ENCODE peak calls at places on chromosomes 5 and 9, in seven cellular contexts. M is cardiac muscle cell, I is A549, Y is GM23248, N is right atrium auricular region, W is heart right ventricle, R is AG04450. L is an unnamed sample.
A peak's percentile ranks its signal among the peaks of the same experiment; 100 is the strongest.

GRCh38 chr5:170746081-170746951 is 37.2 kb upstream of the GABRP start:
- DNase-seq in M (no peak), I (no peak), Y (no peak), N (peak; percentile 56), W (no peak), R (no peak), L (no peak)

GRCh38 chr9:93121316-93122241 is 12.5 kb downstream of the NINJ1 start:
- DNase-seq in M (no peak), I (no peak), Y (no peak), N (no peak), W (no peak), R (no peak), L (no peak)

GRCh38 chr5:90015584-90016018 is 394.0 kb downstream of the CETN3 start:
- DNase-seq in M (peak; percentile 70), I (no peak), Y (peak; percentile 45), N (no peak), W (no peak), R (no peak), L (no peak)

GRCh38 chr5:1298723-1299510 is 4.0 kb upstream of the TERT start:
- DNase-seq in M (no peak), I (no peak), Y (no peak), N (no peak), W (no peak), R (no peak), L (no peak)

GRCh38 chr9:89661391-89661949 is 56.7 kb downstream of the GADD45G start:
- DNase-seq in M (no peak), I (no peak), Y (no peak), N (no peak), W (no peak), R (no peak), L (no peak)

GRCh38 chr5:1034421-1034905 is 25.9 kb downstream of the NKD2 start:
- DNase-seq in M (no peak), I (no peak), Y (no peak), N (no peak), W (peak; percentile 7), R (no peak), L (no peak)

GRCh38 chr5:176533390-176533789 is 3.8 kb downstream of the RNF44 start:
- DNase-seq in M (no peak), I (no peak), Y (no peak), N (no peak), W (peak; percentile 46), R (no peak), L (no peak)

GRCh38 chr5:157562111-157562581 is 13.4 kb downstream of the ADAM19 start:
- DNase-seq in M (no peak), I (no peak), Y (peak; percentile 42), N (no peak), W (peak; percentile 73), R (no peak), L (no peak)

GRCh38 chr9:95286151-95286550 is 31.4 kb downstream of the FANCC start:
- DNase-seq in M (peak; percentile 34), I (no peak), Y (no peak), N (no peak), W (no peak), R (no peak), L (no peak)

GRCh38 chr9:16705121-16705604 is 165.3 kb downstream of the BNC2 start:
- DNase-seq in M (peak; percentile 97), I (peak; percentile 91), Y (peak; percentile 96), N (peak; percentile 98), W (peak; percentile 73), R (peak; percentile 83), L (no peak)

GRCh38 chr9:3977388-3977787 is 322.5 kb downstream of the GLIS3 start:
- DNase-seq in M (no peak), I (no peak), Y (no peak), N (no peak), W (no peak), R (no peak), L (no peak)

GRCh38 chr9:19619221-19619620 is 169.6 kb downstream of the SLC24A2 start:
- DNase-seq in M (no peak), I (no peak), Y (no peak), N (no peak), W (no peak), R (no peak), L (no peak)

GRCh38 chr5:3896098-3896497 is 300.5 kb downstream of the IRX1 start:
- DNase-seq in M (no peak), I (no peak), Y (no peak), N (no peak), W (no peak), R (no peak), L (no peak)

GRCh38 chr9:79325501-79325900 is 246.3 kb upstream of the TLE4 start:
- DNase-seq in M (no peak), I (no peak), Y (no peak), N (no peak), W (no peak), R (no peak), L (no peak)

GRCh38 chr9:131303702-131304101 is 14.2 kb downstream of the PLPP7 start:
- DNase-seq in M (no peak), I (no peak), Y (no peak), N (no peak), W (no peak), R (no peak), L (no peak)

GRCh38 chr5:160463775-160464465 is 42.3 kb downstream of the PTTG1 start:
- DNase-seq in M (peak; percentile 70), I (no peak), Y (peak; percentile 80), N (no peak), W (no peak), R (no peak), L (no peak)

GRCh38 chr5:96896806-96897205 is 20.5 kb downstream of the ERAP2 start:
- DNase-seq in M (no peak), I (no peak), Y (no peak), N (no peak), W (no peak), R (no peak), L (no peak)

GRCh38 chr5:179680780-179681411 is at the start of gene CBY3:
- DNase-seq in M (no peak), I (no peak), Y (peak; percentile 33), N (no peak), W (no peak), R (no peak), L (no peak)

GRCh38 chr9:90124961-90125360 is 517.7 kb downstream of the DIRAS2 start:
- DNase-seq in M (peak; percentile 19), I (no peak), Y (peak; percentile 31), N (no peak), W (no peak), R (no peak), L (no peak)

GRCh38 chr9:104855837-104856236 is 72.1 kb downstream of the ABCA1 start:
- DNase-seq in M (no peak), I (no peak), Y (no peak), N (no peak), W (no peak), R (no peak), L (no peak)

GRCh38 chr5:124546643-124547042 is 199.8 kb downstream of the ZNF608 start:
- DNase-seq in M (peak; percentile 58), I (no peak), Y (peak; percentile 42), N (no peak), W (no peak), R (peak; percentile 3), L (no peak)

GRCh38 chr5:133888625-133888991 is 79.8 kb downstream of the C5orf15 start:
- DNase-seq in M (no peak), I (no peak), Y (no peak), N (no peak), W (no peak), R (no peak), L (no peak)
- H3K27ac ChIP-seq in M (no peak overlapping the region), I (no peak overlapping the region), Y (no peak overlapping the region), N (no peak overlapping the region), W (no peak overlapping the region), R (no peak overlapping the region), L (no peak overlapping the region)

GRCh38 chr5:155091063-155091648 is 77.6 kb downstream of the KIF4B start:
- DNase-seq in M (peak; percentile 76), I (no peak), Y (no peak), N (no peak), W (no peak), R (no peak), L (no peak)

GRCh38 chr5:155092318-155092717 is 78.8 kb downstream of the KIF4B start:
- DNase-seq in M (no peak), I (no peak), Y (no peak), N (no peak), W (no peak), R (no peak), L (no peak)

GRCh38 chr5:155098433-155098832 is 84.9 kb downstream of the KIF4B start:
- DNase-seq in M (no peak), I (no peak), Y (no peak), N (no peak), W (no peak), R (no peak), L (no peak)

GRCh38 chr5:155089649-155090048 is 76.1 kb downstream of the KIF4B start:
- DNase-seq in M (peak; percentile 25), I (no peak), Y (peak; percentile 36), N (no peak), W (no peak), R (no peak), L (no peak)

DNA sequence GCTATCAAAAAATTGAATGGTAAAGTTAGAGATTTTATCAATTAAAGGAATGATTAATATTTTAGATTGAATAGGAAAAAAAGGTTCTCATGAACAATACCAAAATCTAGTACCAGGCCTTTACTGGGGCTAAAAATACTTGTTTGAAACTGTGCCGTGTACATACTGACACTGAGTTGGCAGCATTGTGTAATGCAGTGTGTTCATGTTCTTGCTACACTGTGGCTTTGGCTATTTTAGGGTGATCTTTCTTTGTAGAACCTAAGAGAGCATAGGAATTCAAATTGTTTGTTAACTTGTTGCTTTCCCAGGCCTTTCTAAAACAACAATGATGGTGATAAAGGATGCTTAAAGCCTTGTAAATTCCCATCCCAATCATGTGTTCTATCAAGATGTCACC is 80.9 kb downstream of the KIF4B start:
- DNase-seq in M (no peak), I (no peak), Y (peak; percentile 32), N (no peak), W (no peak), R (no peak), L (no peak)
- H3K27ac ChIP-seq in M (no peak overlapping the region), I (no peak overlapping the region), Y (no peak overlapping the region), N (peak overlapping the region; percentile 65), W (peak overlapping the region; percentile 81), R (no peak overlapping the region), L (no peak overlapping the region)

GRCh38 chr5:80977764-80978163 is 17.6 kb downstream of the RASGRF2 start:
- DNase-seq in M (no peak), I (no peak), Y (no peak), N (no peak), W (no peak), R (no peak), L (no peak)
- H3K27ac ChIP-seq in M (no peak overlapping the region), I (no peak overlapping the region), Y (no peak overlapping the region), N (peak overlapping the region; percentile 62), W (peak overlapping the region; percentile 75), R (no peak overlapping the region), L (no peak overlapping the region)

DNA sequence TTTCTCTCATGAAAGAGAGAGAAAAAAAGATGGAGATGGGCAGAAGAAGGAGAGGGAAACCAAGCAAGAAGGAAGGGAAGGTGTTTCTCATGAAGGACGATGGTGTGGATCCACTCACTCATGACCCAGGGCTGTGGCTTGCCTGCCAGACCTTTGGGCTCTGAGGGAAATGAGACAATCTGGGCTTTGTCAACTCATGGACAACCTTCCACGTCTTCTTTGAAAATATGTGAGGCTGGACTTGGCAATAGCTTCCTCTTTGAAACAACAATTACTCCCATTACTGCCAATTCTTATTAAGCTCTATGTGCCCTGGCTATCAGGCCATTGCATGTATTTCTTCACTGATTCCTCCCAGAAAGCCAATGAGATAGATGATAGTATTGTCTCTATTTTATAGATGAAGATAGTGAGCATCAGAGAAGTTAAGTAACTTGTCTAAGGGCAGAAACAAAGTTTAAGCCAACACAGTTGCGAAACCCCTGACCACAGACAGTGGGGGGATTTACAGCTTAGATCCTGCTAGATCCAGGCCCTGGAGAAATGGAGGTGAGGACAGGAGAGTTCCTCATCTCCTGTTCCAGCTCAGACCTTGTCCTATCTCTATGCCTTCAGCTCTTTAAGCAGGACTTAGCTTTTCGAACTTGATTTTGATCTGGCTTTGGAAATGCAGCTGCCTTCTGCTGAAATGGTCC is 132.4 kb downstream of the GCNT1 start:
- DNase-seq in M (peak; percentile 85), I (no peak), Y (peak; percentile 17), N (no peak), W (no peak), R (no peak), L (no peak)
- H3K27ac ChIP-seq in M (no peak overlapping the region), I (no peak overlapping the region), Y (no peak overlapping the region), N (no peak overlapping the region), W (no peak overlapping the region), R (no peak overlapping the region), L (no peak overlapping the region)